ENCODE peak calls at places on chromosome 1, in seven cellular contexts. P is transverse colon, B is sigmoid colon, C is Peyer's patch, F is H1, H is vagina, Z is MM.1S. R is an unnamed sample.

GRCh38 chr1:111948209-111949131 is 41.0 kb downstream of the KCND3 start:
- DNase-seq in P (peak; percentile 34), B (peak; percentile 86), C (no peak), F (no peak), H (no peak), Z (no peak), R (no peak)

GRCh38 chr1:224879404-224879803 is 50.1 kb upstream of the DNAH14 start:
- DNase-seq in P (no peak), B (no peak), C (no peak), F (no peak), H (no peak), Z (no peak), R (peak; percentile 12)

GRCh38 chr1:91835087-91835521 is 50.8 kb downstream of the TGFBR3 start:
- DNase-seq in P (no peak), B (no peak), C (no peak), F (no peak), H (no peak), Z (no peak), R (no peak)

GRCh38 chr1:20787775-20788488 is 825 bp upstream of the HP1BP3 start:
- DNase-seq in P (peak; percentile 20), B (no peak), C (no peak), F (no peak), H (no peak), Z (no peak), R (no peak)

GRCh38 chr1:48817505-48818114 is 40.9 kb upstream of the BEND5 start:
- DNase-seq in P (peak; percentile 56), B (peak; percentile 71), C (peak; percentile 55), F (peak; percentile 76), H (no peak), Z (peak; percentile 55), R (no peak)

GRCh38 chr1:89356658-89357400 is 7.0 kb upstream of the GBP6 start:
- DNase-seq in P (no peak), B (no peak), C (no peak), F (no peak), H (no peak), Z (no peak), R (peak; percentile 25)

GRCh38 chr1:181131255-181131901 is 42.9 kb downstream of the IER5 start:
- DNase-seq in P (no peak), B (no peak), C (no peak), F (no peak), H (no peak), Z (peak; percentile 46), R (no peak)

GRCh38 chr1:163747261-163747660 is 425.5 kb downstream of the NUF2 start:
- DNase-seq in P (no peak), B (no peak), C (no peak), F (no peak), H (no peak), Z (no peak), R (no peak)

GRCh38 chr1:56639210-56639609 is 5.9 kb upstream of the PRKAA2 start:
- DNase-seq in P (no peak), B (no peak), C (no peak), F (no peak), H (no peak), Z (no peak), R (no peak)

DNA sequence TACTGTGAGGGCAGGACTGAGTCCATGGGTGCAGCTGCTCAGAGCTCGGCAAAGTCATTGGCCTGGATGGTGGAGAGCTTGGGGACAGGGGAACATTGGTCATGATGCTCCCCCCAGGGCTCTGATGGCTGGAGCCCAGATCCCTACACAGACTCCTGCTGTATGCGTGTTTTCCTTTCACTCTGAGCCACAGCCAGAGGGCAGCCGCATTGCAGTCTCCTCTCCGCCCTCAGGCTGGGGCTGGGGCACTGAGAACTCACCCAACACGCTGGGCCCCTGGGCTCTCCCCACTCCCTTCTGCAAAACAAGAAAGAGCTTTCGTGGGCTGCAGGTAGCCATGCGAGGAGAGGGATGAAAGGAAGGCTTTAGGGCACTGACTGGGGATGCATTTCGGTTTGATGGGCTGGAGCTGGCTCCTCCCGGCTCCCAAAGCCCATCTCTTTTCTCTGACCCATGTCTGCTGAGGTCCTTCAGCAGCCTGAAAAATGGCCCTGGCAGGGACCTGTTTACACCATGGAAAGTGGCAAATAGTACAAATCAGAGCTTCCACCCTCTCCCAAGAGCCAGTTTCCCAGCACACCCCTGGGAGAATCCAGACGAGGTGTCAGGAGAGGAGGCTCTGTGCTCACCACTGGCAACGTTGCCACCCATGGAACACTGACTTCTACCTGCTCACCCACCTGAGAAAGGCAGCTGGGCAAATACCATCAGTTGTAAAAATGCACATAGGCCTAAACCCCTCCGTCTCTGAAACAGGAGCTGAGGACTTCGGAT is 43.9 kb downstream of the CAPN2 start:
- DNase-seq in P (no peak), B (no peak), C (peak; percentile 34), F (no peak), H (no peak), Z (no peak), R (no peak)
- H3K36me3 ChIP-seq in P (no peaks in the 10 kb centered on the region), B (peaks cover 32% of the 10 kb centered on the region), C (no peaks in the 10 kb centered on the region), F (no peaks in the 10 kb centered on the region), H (peaks cover 5% of the 10 kb centered on the region), Z (no peaks in the 10 kb centered on the region), R (peaks cover 7% of the 10 kb centered on the region)

GRCh38 chr1:38558476-38559179 is 300.9 kb downstream of the RRAGC start:
- DNase-seq in P (no peak), B (no peak), C (no peak), F (peak; percentile 75), H (no peak), Z (no peak), R (no peak)
- TF ChIP-seq CTCF in P (no peak), B (no peak), C (no peak), F (peak; percentile 30), H (no peak), Z (no peak), R (no peak)

DNA sequence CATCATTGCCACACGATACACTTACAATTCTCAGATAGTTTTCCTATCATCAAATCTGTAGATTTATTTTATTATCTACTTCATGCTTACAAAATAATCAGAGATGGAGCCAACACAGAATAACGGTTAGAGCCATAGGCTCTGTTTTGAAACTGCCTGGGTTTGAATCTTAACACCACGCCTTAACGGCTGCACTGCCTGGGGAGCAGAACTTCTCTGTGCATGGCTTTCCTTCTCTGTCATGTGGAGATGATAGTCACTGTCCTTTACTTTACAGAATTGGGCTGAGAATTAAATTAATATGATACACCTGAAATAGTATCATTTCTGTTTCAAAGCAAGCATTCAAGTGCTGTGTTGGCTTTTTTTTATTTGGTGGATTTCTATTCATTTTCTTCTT is 177.8 kb downstream of the HMCN1 start:
- DNase-seq in P (no peak), B (no peak), C (no peak), F (no peak), H (no peak), Z (no peak), R (no peak)
- H3K4me3 ChIP-seq in P (no peak overlapping the region), B (no peak overlapping the region), C (no peak overlapping the region), F (peak overlapping the region; percentile 19), H (no peak overlapping the region), Z (no peak overlapping the region), R (no peak overlapping the region)

GRCh38 chr1:1335792-1336248 is 4.7 kb downstream of the TAS1R3 start:
- DNase-seq in P (no peak), B (no peak), C (no peak), F (no peak), H (no peak), Z (no peak), R (no peak)

GRCh38 chr1:1336931-1337792 is 6.1 kb downstream of the TAS1R3 start:
- DNase-seq in P (no peak), B (no peak), C (no peak), F (no peak), H (no peak), Z (no peak), R (no peak)

GRCh38 chr1:1338278-1338677 is 7.2 kb downstream of the TAS1R3 start:
- DNase-seq in P (no peak), B (no peak), C (no peak), F (no peak), H (no peak), Z (no peak), R (no peak)

GRCh38 chr1:1336446-1336845 is 5.4 kb downstream of the TAS1R3 start:
- DNase-seq in P (no peak), B (no peak), C (no peak), F (no peak), H (no peak), Z (no peak), R (no peak)

GRCh38 chr1:1337793-1338147 is 6.7 kb downstream of the TAS1R3 start:
- DNase-seq in P (peak; percentile 71), B (no peak), C (peak; percentile 80), F (peak; percentile 87), H (no peak), Z (no peak), R (no peak)
- H3K36me3 ChIP-seq in P (no peaks in the 10 kb centered on the region), B (peaks cover 16% of the 10 kb centered on the region), C (no peaks in the 10 kb centered on the region), F (peaks cover 2% of the 10 kb centered on the region), H (no peaks in the 10 kb centered on the region), Z (no peaks in the 10 kb centered on the region), R (peaks cover 2% of the 10 kb centered on the region)

GRCh38 chr1:178529364-178530036 is 16.6 kb downstream of the TEX35 start:
- DNase-seq in P (no peak), B (peak; percentile 44), C (peak; percentile 81), F (no peak), H (no peak), Z (no peak), R (no peak)
- TF ChIP-seq CTCF in P (no peak), B (no peak), C (peak; percentile 20), F (peak; percentile 40), H (no peak), Z (no peak), R (no peak)

GRCh38 chr1:86970938-86971337 is 56.5 kb downstream of the HS2ST1 start:
- DNase-seq in P (no peak), B (no peak), C (no peak), F (no peak), H (no peak), Z (no peak), R (no peak)

GRCh38 chr1:86972262-86972661 is 57.8 kb downstream of the HS2ST1 start:
- DNase-seq in P (no peak), B (no peak), C (peak; percentile 51), F (no peak), H (no peak), Z (no peak), R (no peak)

GRCh38 chr1:86975993-86976392 is 61.6 kb downstream of the HS2ST1 start:
- DNase-seq in P (no peak), B (no peak), C (no peak), F (no peak), H (no peak), Z (no peak), R (no peak)

GRCh38 chr1:86976664-86977063 is 62.2 kb downstream of the HS2ST1 start:
- DNase-seq in P (no peak), B (no peak), C (no peak), F (no peak), H (no peak), Z (no peak), R (no peak)

DNA sequence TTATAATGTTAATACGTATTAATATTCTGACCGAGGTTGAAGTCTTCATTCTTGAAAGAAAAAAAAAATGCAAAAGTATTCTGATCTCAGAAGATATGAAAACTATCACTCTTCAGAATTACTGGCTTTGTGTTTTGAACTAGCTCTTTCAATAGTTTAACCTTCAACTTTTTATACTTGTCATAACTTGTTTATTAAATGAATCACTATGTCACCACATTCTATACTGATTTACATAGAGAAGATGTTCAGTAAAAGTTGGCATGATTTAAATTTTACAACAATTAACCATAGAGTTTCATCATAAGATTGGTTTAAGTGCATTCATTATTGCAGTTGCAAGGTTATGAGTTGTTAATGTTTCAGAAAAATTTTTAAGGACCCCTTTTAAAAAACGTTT is 57.3 kb downstream of the HS2ST1 start:
- DNase-seq in P (no peak), B (no peak), C (no peak), F (no peak), H (no peak), Z (no peak), R (no peak)
- H3K4me3 ChIP-seq in P (no peak overlapping the region), B (no peak overlapping the region), C (no peak overlapping the region), F (no peak overlapping the region), H (no peak overlapping the region), Z (no peak overlapping the region), R (no peak overlapping the region)

GRCh38 chr1:173866462-173866861 is 1.3 kb downstream of the GAS5 start:
- DNase-seq in P (no peak), B (no peak), C (no peak), F (no peak), H (no peak), Z (no peak), R (no peak)
- H3K36me3 ChIP-seq in P (no peaks in the 10 kb centered on the region), B (no peaks in the 10 kb centered on the region), C (no peaks in the 10 kb centered on the region), F (peaks cover 29% of the 10 kb centered on the region), H (peaks cover 7% of the 10 kb centered on the region), Z (peaks cover 31% of the 10 kb centered on the region), R (peaks cover 6% of the 10 kb centered on the region)